ENCODE peak calls at places on chromosome 18, in five cellular contexts. T, I, E, X and Z are unnamed samples.

GRCh38 chr18:8351173-8351572 is 258.1 kb upstream of the RAB12 start:
- DNase-seq in E (no peak), I (no peak), T (peak; percentile 19), X (no peak), Z (no peak)

GRCh38 chr18:79200546-79201268 is 131.5 kb downstream of the ATP9B start:
- DNase-seq in X (peak; percentile 20), E (peak; percentile 20), T (peak; percentile 25), I (no peak), Z (no peak)

GRCh38 chr18:48889981-48890735 is 60.6 kb downstream of the SMAD7 start:
- DNase-seq in X (no peak), E (no peak), I (no peak), T (no peak), Z (no peak)

GRCh38 chr18:8765692-8766463 is 60.5 kb downstream of the MTCL1 start:
- DNase-seq in T (no peak), I (no peak), X (no peak), E (no peak), Z (no peak)

GRCh38 chr18:44708451-44709083 is 27.9 kb downstream of the SETBP1 start:
- DNase-seq in T (peak; percentile 16), E (peak; percentile 20), X (no peak), I (no peak), Z (no peak)

GRCh38 chr18:4256786-4257417 is 198.2 kb downstream of the DLGAP1 start:
- DNase-seq in E (no peak), I (no peak), T (no peak), X (no peak), Z (no peak)

GRCh38 chr18:3029215-3029972 is 16.4 kb upstream of the LPIN2 start:
- DNase-seq in E (no peak), T (peak; percentile 67), X (no peak), I (no peak), Z (no peak)

GRCh38 chr18:48548404-48548771 is 9.6 kb downstream of the CTIF start:
- DNase-seq in E (no peak), T (no peak), I (peak; percentile 70), X (no peak), Z (peak; percentile 82)

GRCh38 chr18:37368110-37368812 is 197.3 kb downstream of the CELF4 start:
- DNase-seq in X (no peak), I (no peak), T (no peak), E (no peak), Z (no peak)

GRCh38 chr18:60895181-60895580 is 438.0 kb upstream of the CDH20 start:
- DNase-seq in T (no peak), X (no peak), I (no peak), E (peak; percentile 44), Z (no peak)
- TF ChIP-seq CTCF in T (no peak), X (no peak), I (no peak), E (no peak), Z (no peak)

DNA sequence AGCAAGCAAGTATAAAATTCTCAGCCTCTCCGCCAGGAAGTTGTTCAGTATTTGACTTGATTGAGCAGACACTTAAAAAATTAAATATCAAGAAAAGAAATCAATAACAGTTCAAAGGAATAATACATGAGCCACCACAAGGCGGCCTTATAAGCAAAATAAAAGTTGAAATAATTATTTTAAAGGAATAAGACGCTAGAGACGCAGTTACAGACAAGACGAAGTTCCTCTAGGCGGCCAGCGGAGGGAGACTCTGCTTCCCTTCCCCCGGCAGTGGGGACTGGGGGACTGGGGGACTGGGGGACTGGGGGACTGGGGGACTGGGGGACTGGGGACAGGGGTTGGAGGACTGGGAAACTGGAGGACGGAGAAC is 524 bp downstream of the CCDC178 start:
- DNase-seq in X (no peak), T (peak; percentile 60), E (peak; percentile 64), I (no peak), Z (no peak)
- TF ChIP-seq CTCF in X (no peak), T (peak; percentile 51), E (peak; percentile 50), I (peak; percentile 12), Z (peak; percentile 37)

DNA sequence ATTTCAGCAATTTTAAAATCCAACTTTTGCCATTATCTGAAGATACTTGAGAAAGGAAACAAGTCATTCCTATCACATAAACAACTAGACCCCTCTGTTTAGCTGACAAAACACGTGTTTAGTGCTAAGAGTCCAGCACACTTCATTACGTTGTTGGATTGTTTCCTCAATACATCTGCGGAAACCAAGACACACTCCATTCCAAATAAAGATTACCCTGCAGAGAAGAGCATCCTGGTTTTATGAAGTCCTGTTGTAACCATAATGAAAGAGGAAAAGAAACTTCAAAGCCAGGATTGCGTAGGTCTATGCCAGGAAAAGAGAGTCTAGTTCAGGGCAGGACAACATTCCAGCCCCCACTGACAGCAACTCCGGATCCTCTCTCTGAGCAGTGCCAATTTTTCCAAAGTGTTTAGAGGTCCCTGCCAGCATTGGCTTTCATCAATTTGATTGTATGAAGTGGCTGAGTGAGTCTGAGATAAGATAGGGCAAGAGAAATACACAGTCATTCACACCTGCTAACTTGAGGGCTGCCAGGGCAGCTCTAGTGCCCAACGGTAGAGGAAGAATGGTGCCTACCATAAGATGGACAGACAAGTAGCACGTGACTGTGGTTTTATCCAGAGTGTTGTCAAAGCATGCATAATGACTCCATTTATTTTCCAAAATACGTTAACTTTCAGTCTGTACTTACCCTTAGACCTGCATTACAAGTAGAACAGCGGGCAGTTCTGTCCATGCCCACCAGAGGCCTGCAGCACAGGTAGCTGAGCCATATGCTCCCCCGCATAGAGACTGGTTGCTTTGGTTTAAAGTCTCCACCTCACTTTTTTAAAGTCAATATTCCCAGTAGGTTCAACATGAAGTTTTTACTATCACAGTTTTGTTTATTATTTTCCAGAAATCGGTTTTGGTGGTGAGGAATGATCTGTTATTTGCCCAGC is 23.7 kb downstream of the PIEZO2 start:
- DNase-seq in I (no peak), E (no peak), T (peak; percentile 34), X (no peak), Z (no peak)
- TF ChIP-seq CTCF in I (no peak), E (no peak), T (no peak), X (no peak), Z (no peak)

GRCh38 chr18:31683968-31684278 is 458 bp downstream of the B4GALT6 start:
- DNase-seq in X (no peak), I (no peak), E (no peak), T (no peak), Z (no peak)
- TF ChIP-seq CTCF in X (no peak), I (no peak), E (no peak), T (no peak), Z (no peak)

GRCh38 chr18:62710417-62710816 is 4.9 kb upstream of the PHLPP1 start:
- DNase-seq in T (peak; percentile 33), I (peak; percentile 71), X (no peak), E (peak; percentile 40), Z (no peak)
- TF ChIP-seq CTCF in T (peak; percentile 3), I (peak; percentile 21), X (no peak), E (no peak), Z (no peak)

DNA sequence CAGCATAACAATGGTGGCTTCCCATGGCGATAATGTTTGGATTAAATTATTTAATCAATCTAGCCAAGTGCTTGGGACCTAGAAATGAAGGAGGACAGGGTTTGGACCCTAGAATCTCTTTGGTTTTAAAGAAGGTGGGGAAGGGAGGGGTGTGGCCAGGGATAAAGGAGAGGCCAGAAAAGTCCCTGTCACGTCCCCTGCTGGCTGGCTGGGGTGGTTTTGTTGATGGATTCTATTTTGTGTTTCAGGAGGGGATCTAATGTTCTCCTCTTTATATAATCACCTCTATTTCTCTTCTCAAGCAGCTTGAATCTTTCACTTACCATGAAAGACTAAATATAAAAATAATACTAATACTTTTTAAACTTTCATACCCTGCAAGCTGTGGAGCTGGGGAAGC is 52.6 kb upstream of the GALR1 start:
- DNase-seq in E (no peak), I (no peak), T (no peak), X (no peak), Z (no peak)
- TF ChIP-seq CTCF in E (no peak), I (peak; percentile 23), T (peak; percentile 9), X (no peak), Z (no peak)

GRCh38 chr18:5787936-5788335 is 107.4 kb downstream of the TMEM200C start:
- DNase-seq in T (no peak), X (no peak), E (no peak), I (no peak), Z (no peak)
- TF ChIP-seq CTCF in T (no peak), X (no peak), E (no peak), I (no peak), Z (no peak)